ENCODE peak calls at places on chromosomes 12 and 14, in six cellular contexts. I is left ventricle myocardium inferior, P is stomach, S is MM.1S, F is gastrocnemius medialis, C is brain microvascular endothelial cell. G is an unnamed sample.

GRCh38 chr14:94370524-94370910 is 17.9 kb downstream of the SERPINA1 start:
- DNase-seq in P (no peak), S (no peak), I (no peak), C (no peak), F (no peak), G (no peak)

GRCh38 chr14:92792885-92793284 is 1.2 kb upstream of the GOLGA5 start:
- DNase-seq in S (no peak), C (no peak), I (no peak), P (no peak), F (no peak), G (no peak)

GRCh38 chr12:111636209-111636928 is 37.3 kb upstream of the ATXN2 start:
- DNase-seq in C (peak), F (peak), I (peak), S (no peak), P (peak), G (peak)

GRCh38 chr12:2582631-2583616 is 211.8 kb upstream of the FKBP4 start:
- DNase-seq in C (no peak), S (peak), P (peak), I (peak), F (no peak), G (peak)

GRCh38 chr12:1608783-1609119 is 14.4 kb upstream of the FBXL14 start:
- DNase-seq in I (no peak), S (no peak), C (no peak), F (no peak), P (no peak), G (no peak)

GRCh38 chr14:102906616-102907302 is 15.7 kb upstream of the AMN start:
- DNase-seq in I (no peak), C (no peak), P (no peak), F (no peak), S (no peak), G (no peak)

GRCh38 chr12:12064596-12064995 is 6.1 kb upstream of the BCL2L14 start:
- DNase-seq in F (no peak), I (no peak), P (no peak), S (no peak), C (no peak), G (no peak)

GRCh38 chr12:5428332-5429221 is 3.3 kb upstream of the NTF3 start:
- DNase-seq in S (no peak), I (no peak), F (no peak), P (no peak), C (peak), G (peak)

GRCh38 chr12:94674835-94675234 is 24.5 kb upstream of the TMCC3 start:
- DNase-seq in S (no peak), F (peak), I (peak), P (no peak), C (no peak), G (no peak)

GRCh38 chr12:117141097-117141898 is 42.1 kb upstream of the TESC start:
- DNase-seq in F (no peak), C (no peak), I (no peak), S (no peak), P (no peak), G (no peak)

GRCh38 chr14:72894623-72895378 is 900 bp upstream of the DPF3 start:
- DNase-seq in P (no peak), C (no peak), I (peak), S (no peak), F (peak), G (no peak)

GRCh38 chr14:20492486-20492885 is 12.9 kb upstream of the RNASE10 start:
- DNase-seq in C (peak), S (no peak), P (no peak), I (no peak), F (no peak), G (no peak)

GRCh38 chr12:65209655-65210043 is 40.3 kb downstream of the LEMD3 start:
- DNase-seq in F (no peak), I (no peak), C (no peak), P (no peak), S (peak), G (peak)

GRCh38 chr12:54369597-54370217 is 5.4 kb upstream of the GPR84 start:
- DNase-seq in C (no peak), P (no peak), S (no peak), F (no peak), I (no peak), G (no peak)

GRCh38 chr14:101102875-101103274 is 199.4 kb upstream of the RTL1 start:
- DNase-seq in P (no peak), F (no peak), S (no peak), I (no peak), C (no peak), G (no peak)

GRCh38 chr14:103151270-103151933 is 28.1 kb downstream of the TNFAIP2 start:
- DNase-seq in F (no peak), I (no peak), P (no peak), S (no peak), C (no peak), G (no peak)

GRCh38 chr14:40188006-40188405 is 755.8 kb upstream of the FBXO33 start:
- DNase-seq in P (no peak), S (no peak), I (no peak), C (no peak), F (no peak), G (peak)

GRCh38 chr12:131221061-131221945 is 267.6 kb downstream of the ADGRD1 start:
- DNase-seq in C (no peak), P (no peak), I (no peak), S (no peak), F (no peak), G (no peak)

GRCh38 chr12:121628037-121628436 is 1.7 kb downstream of the ORAI1 start:
- DNase-seq in S (no peak), P (peak), C (no peak), I (no peak), F (no peak), G (no peak)

GRCh38 chr14:79298373-79298772 is 912.9 kb downstream of the DIO2 start:
- DNase-seq in C (no peak), S (no peak), I (no peak), F (no peak), P (no peak), G (no peak)

GRCh38 chr12:9883175-9883574 is 1.9 kb downstream of the KLRF2 start:
- DNase-seq in P (no peak), I (no peak), C (no peak), F (no peak), S (no peak), G (peak)

GRCh38 chr14:53619625-53620324 is 336.9 kb downstream of the BMP4 start:
- DNase-seq in I (no peak), S (no peak), P (no peak), F (no peak), C (peak), G (peak)

GRCh38 chr12:54384591-54385041 is at the start of gene ZNF385A:
- DNase-seq in P (no peak), S (no peak), I (peak), F (no peak), C (no peak), G (no peak)

GRCh38 chr12:50084775-50085614 is at the start of gene SMARCD1:
- DNase-seq in P (peak), F (peak), I (peak), S (peak), C (peak), G (peak)

GRCh38 chr12:50087995-50088394 is 2.9 kb downstream of the SMARCD1 start:
- DNase-seq in P (no peak), C (peak), F (no peak), I (no peak), S (no peak), G (peak)

GRCh38 chr12:50085615-50085928 is 430 bp downstream of the SMARCD1 start:
- DNase-seq in I (no peak), P (no peak), S (no peak), C (no peak), F (no peak), G (no peak)

GRCh38 chr12:50087159-50087558 is 2.0 kb downstream of the SMARCD1 start:
- DNase-seq in F (no peak), C (no peak), S (no peak), P (no peak), I (no peak), G (no peak)

GRCh38 chr12:50086148-50086547 is 1.0 kb downstream of the SMARCD1 start:
- DNase-seq in S (peak), I (no peak), P (no peak), F (no peak), C (no peak), G (no peak)
- H3K4me3 ChIP-seq in S (peak), I (peak), P (peak), F (peak), C (peak), G (peak)

GRCh38 chr12:43914923-43915468 is 79.1 kb downstream of the TMEM117 start:
- DNase-seq in P (no peak), I (no peak), F (no peak), S (no peak), C (no peak), G (peak)
- TF ChIP-seq CTCF in P (no peak), I (peak), F (no peak), S (peak), C (peak), G (peak)

DNA sequence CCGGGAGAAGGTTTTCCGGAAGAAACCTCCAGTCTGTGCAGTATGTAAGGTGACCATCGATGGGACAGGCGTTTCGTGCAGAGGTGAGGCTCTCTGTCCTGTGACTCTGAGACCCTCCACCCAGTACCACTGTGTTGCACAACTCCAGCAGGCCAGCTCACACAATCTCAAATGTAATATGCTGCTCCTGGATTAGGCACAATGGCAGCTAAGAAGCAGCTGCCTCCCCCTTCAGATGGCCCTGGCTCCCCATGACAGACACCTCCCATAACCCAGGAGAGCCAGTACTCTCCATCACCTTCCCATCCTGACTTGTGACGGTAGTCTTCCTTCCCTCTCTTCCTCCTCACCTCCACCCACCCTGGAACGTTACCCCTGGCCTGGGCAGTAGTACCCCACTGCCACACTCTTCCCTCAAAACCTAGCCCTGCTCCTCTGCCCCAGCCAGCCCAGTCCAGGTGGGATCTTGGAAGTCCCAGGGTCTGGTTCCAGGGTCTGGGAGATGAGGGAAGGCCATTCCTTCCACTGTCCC is 2.1 kb downstream of the TNS2 start:
- DNase-seq in I (no peak), F (no peak), P (no peak), S (no peak), C (no peak), G (no peak)
- H3K4me3 ChIP-seq in I (peak), F (peak), P (peak), S (no peak), C (peak), G (peak)

DNA sequence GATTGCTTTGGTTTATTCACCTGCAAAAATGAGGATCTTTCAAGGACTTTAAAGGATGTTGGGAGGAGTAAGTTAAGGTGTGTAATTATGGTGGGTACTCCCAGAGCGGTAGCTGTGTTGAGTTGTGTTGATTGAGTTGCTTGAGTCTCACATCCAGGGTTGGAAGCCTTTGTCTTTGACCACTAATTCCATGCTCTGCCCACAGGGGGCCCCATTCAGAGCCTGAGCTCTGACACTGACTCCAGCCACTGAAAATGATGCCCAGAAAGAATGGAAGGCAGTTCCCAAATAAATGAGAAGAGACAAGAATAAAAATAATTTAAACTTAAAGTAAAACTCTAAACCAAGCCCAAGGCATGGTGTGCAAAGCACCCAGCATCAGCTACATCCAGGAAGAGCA is 237.4 kb upstream of the PWP1 start:
- DNase-seq in F (no peak), P (no peak), S (no peak), C (peak), I (no peak), G (peak)
- TF ChIP-seq CTCF in F (no peak), P (no peak), S (peak), C (peak), I (peak), G (peak)

GRCh38 chr12:50506753-50507473 is 2.1 kb downstream of the DIP2B start:
- DNase-seq in P (no peak), I (no peak), S (no peak), C (no peak), F (no peak), G (peak)
- H3K4me3 ChIP-seq in P (peak), I (peak), S (no peak), C (no peak), F (peak), G (peak)

GRCh38 chr14:22836301-22837058 is at the start of gene MMP14:
- DNase-seq in I (peak), C (peak), P (peak), F (peak), S (no peak), G (peak)
- TF ChIP-seq CTCF in I (peak), C (peak), P (no peak), F (no peak), S (no peak), G (peak)

GRCh38 chr12:52080403-52081201 is 1.1 kb downstream of the SMIM41 start:
- DNase-seq in S (no peak), I (no peak), P (no peak), C (no peak), F (no peak), G (no peak)
- H3K4me3 ChIP-seq in S (no peak), I (peak), P (peak), C (no peak), F (no peak), G (no peak)

GRCh38 chr14:84877061-84877460 is 652.9 kb upstream of the FLRT2 start:
- DNase-seq in I (no peak), S (no peak), C (no peak), P (no peak), F (no peak), G (no peak)

GRCh38 chr14:84885061-84885460 is 644.9 kb upstream of the FLRT2 start:
- DNase-seq in F (no peak), C (no peak), S (no peak), P (no peak), I (no peak), G (no peak)

GRCh38 chr14:84882830-84883229 is 647.1 kb upstream of the FLRT2 start:
- DNase-seq in F (no peak), P (no peak), I (no peak), C (no peak), S (no peak), G (no peak)
- TF ChIP-seq CTCF in F (no peak), P (no peak), I (no peak), C (no peak), S (no peak), G (no peak)